ENCODE peak calls at places on chromosomes 16 and 17, in five cellular contexts. S, W, R, L and N are unnamed samples.

GRCh38 chr16:23119570-23119969 is 29.7 kb downstream of the USP31 start:
- DNase-seq in S (no peak), W (peak), R (no peak), L (no peak), N (no peak)

GRCh38 chr17:40560592-40561293 is 4.5 kb downstream of the CCR7 start:
- DNase-seq in S (peak), W (peak), R (no peak), L (no peak), N (no peak)

GRCh38 chr17:64133546-64134215 is 3.7 kb upstream of the ERN1 start:
- DNase-seq in S (peak), W (no peak), R (no peak), L (no peak), N (no peak)

GRCh38 chr17:59666235-59666634 is 41.0 kb downstream of the PTRH2 start:
- DNase-seq in S (no peak), W (peak), R (peak), L (no peak), N (no peak)

GRCh38 chr17:1091885-1092284 is 87.9 kb downstream of the ABR start:
- DNase-seq in S (no peak), W (no peak), R (no peak), L (no peak), N (peak)

GRCh38 chr17:269616-270514 is 82.7 kb downstream of the RPH3AL start:
- DNase-seq in S (no peak), W (no peak), R (no peak), L (peak), N (no peak)

GRCh38 chr17:66673668-66674276 is 161.1 kb upstream of the CACNG5 start:
- DNase-seq in S (peak), W (peak), R (peak), L (peak), N (no peak)

GRCh38 chr16:67517661-67518423 is 10.8 kb upstream of the RIPOR1 start:
- DNase-seq in S (no peak), W (no peak), R (peak), L (no peak), N (no peak)

GRCh38 chr17:48563385-48563838 is 14.7 kb downstream of the HOXB4 start:
- DNase-seq in S (no peak), W (no peak), R (no peak), L (no peak), N (no peak)

GRCh38 chr17:2048805-2049204 is 6.1 kb upstream of the HIC1 start:
- DNase-seq in S (no peak), W (no peak), R (no peak), L (no peak), N (no peak)

GRCh38 chr16:30434852-30435251 is 5.0 kb upstream of the DCTPP1 start:
- DNase-seq in S (no peak), W (no peak), R (no peak), L (no peak), N (no peak)

GRCh38 chr16:4525069-4525468 is 13.5 kb downstream of the CDIP1 start:
- DNase-seq in S (no peak), W (no peak), R (no peak), L (no peak), N (no peak)

GRCh38 chr16:85309656-85310587 is 197.7 kb upstream of the CIBAR2 start:
- DNase-seq in S (no peak), W (no peak), R (peak), L (no peak), N (no peak)

GRCh38 chr17:13374203-13375143 is 227.3 kb downstream of the HS3ST3A1 start:
- DNase-seq in S (no peak), W (no peak), R (no peak), L (no peak), N (no peak)

GRCh38 chr17:80217703-80218362 is 2.3 kb downstream of the SGSH start:
- DNase-seq in S (no peak), W (no peak), R (no peak), L (no peak), N (no peak)

GRCh38 chr16:84841787-84842300 is 22.1 kb downstream of the CRISPLD2 start:
- DNase-seq in S (no peak), W (no peak), R (peak), L (no peak), N (no peak)

GRCh38 chr17:70123193-70123592 is 46.1 kb upstream of the KCNJ2 start:
- DNase-seq in S (no peak), W (no peak), R (no peak), L (no peak), N (no peak)

GRCh38 chr17:46833840-46834208 is 15.3 kb upstream of the WNT3 start:
- DNase-seq in S (no peak), W (no peak), R (no peak), L (no peak), N (no peak)

GRCh38 chr16:83356266-83356665 is 451.5 kb upstream of the HSBP1 start:
- DNase-seq in S (no peak), W (peak), R (no peak), L (no peak), N (peak)

GRCh38 chr17:57288034-57288752 is 31.9 kb downstream of the MSI2 start:
- DNase-seq in S (no peak), W (no peak), R (no peak), L (no peak), N (no peak)

GRCh38 chr17:40538019-40538935 is 27.0 kb downstream of the CCR7 start:
- DNase-seq in S (no peak), W (no peak), R (no peak), L (peak), N (peak)

GRCh38 chr17:83081561-83082201 is 2.3 kb downstream of the METRNL start:
- DNase-seq in S (no peak), W (no peak), R (peak), L (peak), N (no peak)

GRCh38 chr16:81616321-81617020 is 162.6 kb upstream of the PLCG2 start:
- DNase-seq in S (peak), W (peak), R (peak), L (peak), N (no peak)

GRCh38 chr16:56985962-56986360 is 3.4 kb upstream of the NLRC5 start:
- DNase-seq in S (no peak), W (no peak), R (no peak), L (no peak), N (no peak)

DNA sequence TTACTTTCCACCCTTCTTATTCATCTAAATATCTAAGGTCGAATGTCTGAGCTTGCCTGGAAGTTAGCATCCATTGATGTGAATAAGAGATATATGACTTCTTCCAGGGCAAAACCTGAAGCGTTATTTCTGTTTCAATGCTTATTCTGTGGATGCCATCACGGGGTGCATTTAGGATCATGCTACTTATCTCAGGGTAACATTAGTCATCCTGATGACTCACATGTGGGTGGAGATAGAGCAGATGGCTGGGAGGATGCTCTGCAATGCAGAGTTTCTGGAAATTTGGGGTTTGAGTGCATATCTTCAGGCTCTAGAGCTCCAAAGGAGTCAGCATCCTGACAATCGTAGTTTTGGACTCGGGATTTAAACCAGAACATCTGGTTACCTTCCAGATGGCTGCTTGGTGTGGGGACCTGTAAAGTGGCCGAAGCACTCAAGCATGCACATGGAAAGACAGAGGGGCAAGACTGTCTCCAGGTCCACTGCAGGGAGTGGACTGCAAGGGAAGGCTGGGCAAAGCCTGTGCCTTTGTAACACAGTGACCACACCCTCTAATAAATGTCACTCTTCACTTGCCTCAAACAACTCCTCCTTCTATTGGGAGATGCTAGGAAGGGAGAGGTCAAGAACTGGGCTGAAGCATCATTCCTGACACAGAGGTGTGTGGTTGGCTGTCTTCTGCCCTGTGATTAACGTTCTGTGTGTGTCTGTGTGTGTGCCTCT is 175.2 kb upstream of the SALL1 start:
- DNase-seq in S (no peak), W (peak), R (no peak), L (no peak), N (no peak)
- H3K27ac ChIP-seq in S (no peak), W (peak), R (no peak), L (no peak), N (no peak)

DNA sequence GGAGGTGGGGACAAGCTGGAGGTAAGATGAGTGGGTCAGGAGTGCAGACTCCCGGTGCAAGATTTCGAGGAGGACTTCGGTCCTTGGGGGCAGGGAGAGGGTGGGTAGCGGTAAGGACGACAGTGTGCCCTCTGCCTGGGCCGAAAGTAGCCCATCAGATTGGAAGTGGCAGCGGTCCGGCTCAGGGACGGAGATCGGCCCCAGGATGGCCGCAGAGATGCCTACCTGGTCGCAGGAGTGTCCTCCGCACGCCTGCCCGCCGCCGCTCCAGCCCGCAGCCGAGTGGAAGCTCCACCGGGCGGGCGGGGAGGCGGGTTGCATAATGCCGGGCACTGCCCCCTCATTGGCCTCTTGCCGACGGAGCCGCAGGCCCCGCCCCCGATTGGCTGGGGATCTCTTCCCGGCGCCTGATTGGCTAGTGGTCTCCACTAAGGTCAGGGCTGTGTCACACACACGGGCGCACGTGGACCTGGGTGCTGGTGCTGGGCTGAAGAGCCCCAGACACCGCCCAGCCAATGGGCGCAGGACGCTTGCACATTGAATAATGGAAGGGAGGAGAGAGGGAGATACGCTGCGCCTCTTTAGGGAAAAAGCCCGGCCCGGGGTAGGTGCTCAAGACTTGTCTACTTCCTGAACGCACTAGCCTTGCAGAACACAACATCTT is at the start of gene PER1:
- DNase-seq in S (peak), W (peak), R (peak), L (peak), N (peak)
- H3K27ac ChIP-seq in S (peak), W (peak), R (peak), L (peak), N (peak)

GRCh38 chr16:13148836-13149235 is 247.4 kb downstream of the SHISA9 start:
- DNase-seq in S (no peak), W (no peak), R (no peak), L (no peak), N (no peak)
- H3K27ac ChIP-seq in S (no peak), W (no peak), R (no peak), L (no peak), N (no peak)

GRCh38 chr17:76080207-76080933 is 1.4 kb downstream of the ZACN start:
- DNase-seq in S (no peak), W (no peak), R (no peak), L (no peak), N (no peak)

GRCh38 chr17:76077582-76078110 is 1.3 kb upstream of the ZACN start:
- DNase-seq in S (no peak), W (no peak), R (no peak), L (no peak), N (no peak)

GRCh38 chr17:76079577-76080206 is 710 bp downstream of the ZACN start:
- DNase-seq in S (no peak), W (no peak), R (no peak), L (no peak), N (no peak)

GRCh38 chr17:76080934-76081287 is 1.9 kb downstream of the ZACN start:
- DNase-seq in S (no peak), W (no peak), R (no peak), L (no peak), N (no peak)

GRCh38 chr17:76078859-76079576 is at the start of gene ZACN:
- DNase-seq in S (no peak), W (no peak), R (no peak), L (no peak), N (no peak)
- H3K27ac ChIP-seq in S (no peak), W (no peak), R (no peak), L (no peak), N (no peak)

DNA sequence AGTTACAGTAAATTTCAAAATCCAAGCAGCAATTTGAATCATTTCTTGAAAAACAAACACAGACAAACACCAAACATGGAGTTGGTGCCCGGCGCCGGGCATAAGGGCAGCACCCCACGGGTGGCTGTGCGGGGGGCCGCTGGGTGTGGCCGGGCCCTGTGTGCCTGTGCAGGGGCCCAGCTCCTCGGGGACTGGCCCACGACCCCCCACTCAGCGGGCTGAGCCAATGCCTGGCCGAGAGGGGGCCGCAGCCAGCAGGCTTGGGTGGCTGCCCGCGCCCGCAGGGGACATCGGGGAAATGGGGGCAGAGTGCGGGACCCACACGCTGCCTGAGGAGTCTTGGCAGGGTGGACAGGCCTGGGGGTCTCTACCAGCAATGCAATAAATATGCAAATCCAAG is 12.8 kb upstream of the DUS1L start:
- DNase-seq in S (no peak), W (no peak), R (no peak), L (no peak), N (no peak)
- H3K27ac ChIP-seq in S (no peak), W (no peak), R (no peak), L (no peak), N (no peak)

GRCh38 chr17:41692722-41693521 is 4.2 kb downstream of the EIF1 start:
- DNase-seq in S (peak), W (no peak), R (no peak), L (no peak), N (no peak)

GRCh38 chr17:41697122-41697962 is 8.7 kb downstream of the EIF1 start:
- DNase-seq in S (no peak), W (no peak), R (peak), L (peak), N (no peak)

GRCh38 chr17:41691031-41691777 is 2.5 kb downstream of the EIF1 start:
- DNase-seq in S (peak), W (no peak), R (no peak), L (no peak), N (no peak)

GRCh38 chr17:41695134-41695661 is 6.5 kb downstream of the EIF1 start:
- DNase-seq in S (peak), W (no peak), R (no peak), L (no peak), N (no peak)

DNA sequence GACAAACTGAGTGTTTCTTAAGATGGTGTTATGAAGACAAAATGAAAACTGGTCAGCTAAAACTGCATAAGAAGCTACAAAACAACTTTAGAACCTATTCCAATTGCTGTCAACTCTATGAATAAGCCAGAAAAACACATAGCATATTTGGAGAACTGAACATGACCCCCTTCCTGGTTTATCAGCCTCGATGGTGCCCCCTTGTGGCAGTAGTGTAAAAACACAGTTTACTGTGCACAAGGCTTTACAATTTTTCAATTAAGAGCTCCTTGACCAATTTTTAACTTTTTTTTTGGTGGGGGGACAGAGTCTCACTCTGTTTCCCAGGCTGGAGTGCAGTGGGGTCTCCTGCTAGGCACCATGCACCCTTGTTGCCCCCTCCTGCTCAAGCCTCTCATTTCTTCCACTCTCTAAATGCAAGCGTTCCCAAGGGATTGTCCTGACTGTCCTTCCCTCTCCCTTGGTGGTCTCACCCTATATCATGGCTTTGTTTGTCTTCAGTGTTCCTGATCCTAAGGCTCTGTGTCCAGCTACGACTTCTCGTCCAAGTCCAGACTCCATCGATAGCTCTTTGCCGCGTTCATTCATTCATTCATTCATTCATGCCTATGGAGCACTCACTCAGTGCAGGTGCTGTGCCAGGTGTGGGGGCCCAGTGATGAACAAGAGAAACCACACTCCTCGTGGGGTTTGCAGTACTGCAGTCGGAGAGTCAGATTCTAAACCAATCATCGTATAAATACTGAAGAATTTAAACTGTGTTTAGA is 7.5 kb downstream of the EIF1 start:
- DNase-seq in S (peak), W (peak), R (peak), L (peak), N (no peak)
- H3K27ac ChIP-seq in S (no peak), W (no peak), R (peak), L (peak), N (no peak)